ENCODE peak calls at places on chromosomes 3 and 15, in six cellular contexts. K is T-helper 1 cell; E is NCI-H1694 treated with DMSO at 0.1 percent for 48 hours; Y is upper lobe of right lung; G is IMR-90; B is activated T-cell treated with anti-CD3 and anti-CD28 coated beads, Interleukin-2, amount 50 U/mL, for 1 hour. D is an unnamed sample.

GRCh38 chr3:73868688-73869315 is 244.1 kb upstream of the PDZRN3 start:
- DNase-seq in K (no peak), E (peak; percentile 6), Y (no peak), G (peak; percentile 38), B (no peak), D (peak; percentile 1)

GRCh38 chr3:169430687-169431404 is 232.7 kb downstream of the MECOM start:
- DNase-seq in K (peak; percentile 0), E (no peak), Y (no peak), G (peak; percentile 19), B (no peak), D (no peak)

GRCh38 chr3:31610700-31611275 is 78.1 kb downstream of the STT3B start:
- DNase-seq in K (peak; percentile 9), E (no peak), Y (no peak), G (peak; percentile 66), B (no peak), D (no peak)

GRCh38 chr15:29418178-29418577 is 148.6 kb upstream of the NSMCE3 start:
- DNase-seq in K (no peak), E (no peak), Y (no peak), G (no peak), B (no peak), D (no peak)

GRCh38 chr3:50260027-50260941 is 8.7 kb upstream of the SEMA3B start:
- DNase-seq in K (peak; percentile 81), E (peak; percentile 9), Y (peak; percentile 97), G (peak; percentile 86), B (peak; percentile 88), D (peak; percentile 39)

GRCh38 chr15:57565326-57565725 is 26.4 kb upstream of the MYZAP start:
- DNase-seq in K (peak; percentile 20), E (no peak), Y (no peak), G (peak; percentile 7), B (peak; percentile 38), D (no peak)

GRCh38 chr15:88091444-88092016 is 165.0 kb downstream of the NTRK3 start:
- DNase-seq in K (no peak), E (no peak), Y (no peak), G (no peak), B (no peak), D (no peak)

GRCh38 chr3:71050521-71051258 is 532.8 kb downstream of the FOXP1 start:
- DNase-seq in K (peak; percentile 70), E (no peak), Y (no peak), G (peak; percentile 62), B (no peak), D (no peak)

GRCh38 chr3:72664576-72664975 is 183.7 kb downstream of the SHQ1 start:
- DNase-seq in K (no peak), E (no peak), Y (no peak), G (no peak), B (no peak), D (no peak)

GRCh38 chr3:126971891-126972351 is 11.0 kb upstream of the PLXNA1 start:
- DNase-seq in K (no peak), E (no peak), Y (peak; percentile 86), G (peak; percentile 61), B (no peak), D (no peak)

GRCh38 chr3:122533931-122534334 is 19.2 kb upstream of the KPNA1 start:
- DNase-seq in K (peak; percentile 89), E (no peak), Y (no peak), G (peak; percentile 87), B (no peak), D (no peak)

GRCh38 chr3:73813291-73813977 is 188.7 kb upstream of the PDZRN3 start:
- DNase-seq in K (no peak), E (no peak), Y (no peak), G (no peak), B (no peak), D (no peak)

GRCh38 chr15:51223771-51224229 is 114.6 kb downstream of the CYP19A1 start:
- DNase-seq in K (no peak), E (no peak), Y (no peak), G (peak; percentile 66), B (no peak), D (no peak)